ENCODE peak calls at places on chromosomes 4 and X, in eight cellular contexts. P is dorsolateral prefrontal cortex; Q is CD4-positive, alpha-beta T cell; K is SK-N-SH; Z is epithelial cell of esophagus; J is CD14-positive monocyte; T is tibial artery; X is cardiac muscle cell. O is an unnamed sample.

GRCh38 chr4:33864290-33864859 is 2379.9 kb downstream of the ARAP2 start:
- DNase-seq in P (no peak), Q (no peak), K (no peak), Z (no peak), J (no peak), T (no peak), X (no peak), O (no peak)

GRCh38 chr4:88809561-88810219 is 112.1 kb upstream of the NAP1L5 start:
- DNase-seq in P (no peak), Q (no peak), K (no peak), Z (no peak), J (no peak), T (no peak), X (peak), O (no peak)

GRCh38 chr4:56410247-56410646 is 23.0 kb upstream of the AASDH start:
- DNase-seq in P (no peak), Q (no peak), K (peak), Z (peak), J (no peak), T (peak), X (peak), O (no peak)

GRCh38 chrX:68832516-68833447 is 4.0 kb downstream of the EFNB1 start:
- DNase-seq in P (no peak), Q (no peak), K (no peak), Z (no peak), J (no peak), T (no peak), X (no peak), O (no peak)

GRCh38 chr4:179797718-179798117 is 2355.5 kb upstream of the AGA start:
- DNase-seq in P (no peak), Q (no peak), K (no peak), Z (no peak), J (no peak), T (no peak), X (no peak), O (no peak)

GRCh38 chrX:7570432-7571009 is 272.4 kb upstream of the VCX start:
- DNase-seq in P (no peak), Q (no peak), K (no peak), Z (no peak), J (no peak), T (no peak), X (no peak), O (no peak)

GRCh38 chr4:113394730-113395530 is 345.5 kb downstream of the ANK2 start:
- DNase-seq in P (peak), Q (peak), K (peak), Z (peak), J (no peak), T (peak), X (peak), O (peak)

GRCh38 chr4:47109379-47109778 is 78.0 kb downstream of the GABRB1 start:
- DNase-seq in P (no peak), Q (no peak), K (no peak), Z (no peak), J (no peak), T (no peak), X (no peak), O (no peak)

GRCh38 chr4:28469886-28470285 is 1609.2 kb downstream of the STIM2 start:
- DNase-seq in P (no peak), Q (no peak), K (no peak), Z (no peak), J (no peak), T (no peak), X (no peak), O (no peak)

GRCh38 chrX:40945366-40945713 is 139.9 kb upstream of the USP9X start:
- DNase-seq in P (no peak), Q (no peak), K (no peak), Z (peak), J (peak), T (peak), X (peak), O (no peak)

GRCh38 chr4:20158195-20158594 is 93.5 kb upstream of the SLIT2 start:
- DNase-seq in P (no peak), Q (no peak), K (no peak), Z (no peak), J (no peak), T (no peak), X (no peak), O (no peak)

GRCh38 chr4:99404595-99405287 is 30.4 kb downstream of the ADH7 start:
- DNase-seq in P (no peak), Q (no peak), K (no peak), Z (peak), J (no peak), T (peak), X (peak), O (no peak)

GRCh38 chr4:61427818-61428495 is 227.8 kb downstream of the ADGRL3 start:
- DNase-seq in P (no peak), Q (no peak), K (no peak), Z (peak), J (no peak), T (no peak), X (no peak), O (no peak)

GRCh38 chrX:105461013-105461412 is 240.5 kb upstream of the TEX13A start:
- DNase-seq in P (no peak), Q (no peak), K (no peak), Z (peak), J (no peak), T (no peak), X (no peak), O (no peak)

GRCh38 chr4:129747756-129748155 is 651.8 kb downstream of the C4orf33 start:
- DNase-seq in P (no peak), Q (no peak), K (no peak), Z (peak), J (no peak), T (no peak), X (no peak), O (no peak)

GRCh38 chrX:6226646-6227444 is 1.8 kb downstream of the NLGN4X start:
- DNase-seq in P (peak), Q (no peak), K (peak), Z (no peak), J (no peak), T (no peak), X (no peak), O (peak)

GRCh38 chrX:30930143-30930542 is 41.1 kb upstream of the TAB3 start:
- DNase-seq in P (no peak), Q (no peak), K (no peak), Z (no peak), J (no peak), T (no peak), X (no peak), O (no peak)

GRCh38 chrX:115900425-115900824 is 270.1 kb upstream of the AGTR2 start:
- DNase-seq in P (no peak), Q (no peak), K (no peak), Z (no peak), J (no peak), T (no peak), X (no peak), O (no peak)

GRCh38 chrX:55210931-55211677 is 9.0 kb upstream of the PAGE5 start:
- DNase-seq in P (no peak), Q (no peak), K (no peak), Z (no peak), J (no peak), T (no peak), X (no peak), O (no peak)

GRCh38 chr4:186728631-186729271 is 5.1 kb upstream of the FAT1 start:
- DNase-seq in P (no peak), Q (no peak), K (no peak), Z (peak), J (no peak), T (no peak), X (no peak), O (no peak)

GRCh38 chr4:28373601-28374000 is 1513.0 kb downstream of the STIM2 start:
- DNase-seq in P (no peak), Q (no peak), K (no peak), Z (peak), J (no peak), T (no peak), X (peak), O (no peak)

GRCh38 chr4:83546796-83547195 is 10.9 kb downstream of the GPAT3 start:
- DNase-seq in P (no peak), Q (no peak), K (no peak), Z (peak), J (no peak), T (no peak), X (peak), O (no peak)

GRCh38 chr4:107050525-107051135 is 14.5 kb upstream of the DKK2 start:
- DNase-seq in P (no peak), Q (no peak), K (no peak), Z (peak), J (no peak), T (no peak), X (no peak), O (no peak)

GRCh38 chrX:134931550-134931949 is 59.2 kb upstream of the SMIM10 start:
- DNase-seq in P (no peak), Q (no peak), K (no peak), Z (no peak), J (no peak), T (no peak), X (no peak), O (no peak)

GRCh38 chrX:134679644-134680043 is 21.4 kb upstream of the PLAC1 start:
- DNase-seq in P (no peak), Q (no peak), K (no peak), Z (no peak), J (no peak), T (no peak), X (no peak), O (no peak)

GRCh38 chr4:55921093-55921492 is 27.7 kb upstream of the CEP135 start:
- DNase-seq in P (no peak), Q (no peak), K (no peak), Z (peak), J (no peak), T (no peak), X (no peak), O (no peak)

GRCh38 chrX:108443065-108443464 is 3.4 kb downstream of the COL4A5 start:
- DNase-seq in P (no peak), Q (no peak), K (no peak), Z (no peak), J (no peak), T (no peak), X (no peak), O (no peak)

GRCh38 chrX:136304493-136304892 is 3.7 kb downstream of the ADGRG4 start:
- DNase-seq in P (no peak), Q (no peak), K (no peak), Z (no peak), J (no peak), T (no peak), X (no peak), O (no peak)
- TF ChIP-seq CTCF in P (no peak), Q (no peak), K (peak), Z (no peak), J (no peak), T (no peak), X (no peak), O (no peak)

DNA sequence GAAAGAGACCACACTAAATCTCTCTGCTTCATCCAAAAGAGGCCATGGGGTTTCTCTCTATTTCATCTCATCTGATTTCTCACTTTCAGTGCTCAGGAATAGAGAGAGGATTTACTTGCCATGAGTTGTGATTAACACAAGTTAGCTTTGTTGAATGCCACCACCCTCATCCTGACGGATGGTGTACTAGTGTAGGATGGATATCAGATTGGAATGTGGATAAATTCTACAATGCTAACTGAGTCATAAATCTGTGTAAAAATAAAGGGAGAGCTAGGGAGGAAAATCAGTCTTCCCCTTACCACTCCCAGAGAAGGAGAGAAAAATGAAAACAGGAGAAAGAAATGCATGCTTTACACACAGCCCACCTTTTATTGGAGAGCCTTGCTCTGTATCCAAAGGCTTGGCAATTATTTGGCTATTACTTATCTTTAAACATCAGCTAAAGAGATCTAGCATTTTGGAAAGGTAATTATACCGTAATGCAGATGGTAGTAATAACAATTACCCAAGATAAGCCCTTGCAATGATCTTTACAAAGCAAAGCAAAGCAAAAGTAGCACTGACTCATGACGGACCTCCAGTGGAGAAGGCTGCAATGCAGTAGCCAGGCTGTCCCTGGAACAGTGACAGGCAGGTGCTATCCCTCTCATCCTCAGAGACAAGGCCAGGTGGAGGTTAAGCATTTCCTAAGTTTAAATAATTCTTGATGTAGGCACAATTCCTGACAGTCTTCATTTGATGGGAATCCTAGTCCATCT is 306.3 kb upstream of the PPARGC1A start:
- DNase-seq in P (no peak), Q (no peak), K (no peak), Z (no peak), J (no peak), T (no peak), X (no peak), O (no peak)
- TF ChIP-seq CTCF in P (no peak), Q (no peak), K (no peak), Z (no peak), J (no peak), T (no peak), X (no peak), O (no peak)

DNA sequence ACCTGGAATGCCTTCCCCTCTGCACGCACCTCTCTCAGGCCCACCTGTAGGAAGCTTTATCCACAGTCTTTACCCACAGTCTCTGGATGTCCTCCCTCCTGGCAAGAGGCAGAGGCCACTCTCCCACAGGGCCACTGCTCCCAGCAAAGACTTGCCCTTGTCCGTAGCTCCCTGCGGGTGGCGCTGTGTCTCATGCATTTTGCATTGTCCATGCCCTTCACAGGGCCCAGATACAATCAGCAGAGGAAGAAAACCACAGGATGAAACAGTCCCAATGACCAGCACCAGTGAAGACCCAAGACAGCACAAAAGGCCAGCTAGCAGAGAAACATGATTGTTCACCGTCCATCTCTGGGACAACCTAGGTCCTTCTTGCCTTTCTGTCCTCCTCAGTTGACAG is 2.1 kb upstream of the NSG1 start:
- DNase-seq in P (no peak), Q (no peak), K (peak), Z (peak), J (no peak), T (no peak), X (peak), O (no peak)
- TF ChIP-seq CTCF in P (peak), Q (peak), K (peak), Z (peak), J (no peak), T (no peak), X (peak), O (peak)

DNA sequence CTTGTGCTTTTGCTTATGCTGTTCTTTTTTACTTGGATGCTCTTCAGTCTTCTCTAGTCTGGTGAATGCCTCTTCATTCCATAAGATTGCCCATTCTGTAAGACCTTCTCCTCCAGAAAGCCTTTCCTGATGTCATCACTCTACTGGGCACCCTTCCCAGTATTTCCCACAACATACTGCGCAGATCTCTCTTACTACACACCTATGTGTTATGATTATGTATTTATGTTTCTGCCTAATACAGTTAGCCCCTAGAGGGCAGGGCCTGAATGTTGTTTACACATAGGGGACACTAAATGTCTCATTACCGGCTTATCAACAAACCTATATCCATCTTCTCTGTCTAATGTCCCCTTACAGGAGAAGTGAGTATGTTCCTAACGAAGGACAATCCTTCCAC is 21.1 kb downstream of the AIFM1 start:
- DNase-seq in P (no peak), Q (no peak), K (no peak), Z (peak), J (no peak), T (no peak), X (peak), O (no peak)
- TF ChIP-seq CTCF in P (no peak), Q (no peak), K (no peak), Z (no peak), J (no peak), T (no peak), X (peak), O (no peak)

GRCh38 chrX:41970419-41970818 is 47.1 kb upstream of the CASK start:
- DNase-seq in P (no peak), Q (no peak), K (no peak), Z (no peak), J (no peak), T (no peak), X (no peak), O (no peak)
- TF ChIP-seq CTCF in P (no peak), Q (no peak), K (no peak), Z (no peak), J (no peak), T (no peak), X (no peak), O (no peak)

GRCh38 chr4:81375745-81376144 is 96.0 kb downstream of the RASGEF1B start:
- DNase-seq in P (no peak), Q (no peak), K (no peak), Z (no peak), J (no peak), T (no peak), X (no peak), O (no peak)
- TF ChIP-seq CTCF in P (no peak), Q (no peak), K (no peak), Z (no peak), J (no peak), T (no peak), X (no peak), O (no peak)

GRCh38 chr4:45453258-45453841 is 670.5 kb downstream of the GABRG1 start:
- DNase-seq in P (no peak), Q (no peak), K (peak), Z (peak), J (no peak), T (no peak), X (peak), O (no peak)
- TF ChIP-seq CTCF in P (peak), Q (no peak), K (peak), Z (peak), J (no peak), T (no peak), X (peak), O (peak)

GRCh38 chr4:11488657-11489448 is 60.2 kb upstream of the HS3ST1 start:
- DNase-seq in P (no peak), Q (no peak), K (no peak), Z (peak), J (no peak), T (no peak), X (no peak), O (no peak)
- TF ChIP-seq CTCF in P (no peak), Q (no peak), K (no peak), Z (no peak), J (no peak), T (no peak), X (no peak), O (no peak)

GRCh38 chr4:6783111-6783981 is 819 bp downstream of the KIAA0232 start:
- DNase-seq in P (peak), Q (peak), K (peak), Z (peak), J (peak), T (peak), X (peak), O (peak)
- TF ChIP-seq CTCF in P (peak), Q (no peak), K (peak), Z (no peak), J (no peak), T (no peak), X (no peak), O (no peak)

DNA sequence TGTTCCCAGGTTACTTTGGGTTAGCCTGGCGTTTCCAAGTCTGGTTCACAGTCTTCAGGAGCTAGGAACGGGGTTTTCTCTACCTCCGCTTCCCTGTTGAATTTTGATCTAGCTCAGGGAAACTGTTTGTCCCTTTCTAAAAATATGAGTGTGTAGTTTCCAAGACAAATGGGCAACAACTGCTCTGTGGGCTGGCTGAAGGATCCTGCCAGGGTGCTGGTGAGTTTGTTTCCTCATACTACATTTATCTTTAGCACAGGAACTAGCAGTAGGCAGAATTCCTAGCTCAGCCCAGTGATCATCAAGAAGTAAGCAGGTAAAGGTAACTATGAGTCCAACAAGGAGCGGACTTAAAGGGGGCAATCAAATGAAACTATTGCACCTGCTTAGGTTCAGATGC is 13.3 kb upstream of the FAM47E start:
- DNase-seq in P (peak), Q (no peak), K (no peak), Z (no peak), J (no peak), T (no peak), X (no peak), O (no peak)
- TF ChIP-seq CTCF in P (no peak), Q (no peak), K (no peak), Z (no peak), J (no peak), T (no peak), X (no peak), O (no peak)

O was measured in neural crest cell.